ENCODE peak calls at places on chromosomes 13 and 19, in six cellular contexts. T, O, R, S, G and M are unnamed samples.

GRCh38 chr13:27712421-27712820 is 79.9 kb upstream of the GSX1 start:
- DNase-seq in G (no peak), O (peak; percentile 10), S (no peak), T (no peak), R (no peak), M (no peak)

GRCh38 chr13:113645329-113645728 is 12.7 kb downstream of the ATP4B start:
- DNase-seq in G (no peak), O (no peak), R (no peak), T (no peak), S (no peak), M (no peak)

GRCh38 chr13:62331384-62331783 is 915.7 kb upstream of the PCDH20 start:
- DNase-seq in R (no peak), O (no peak), T (no peak), G (no peak), S (no peak), M (no peak)

GRCh38 chr13:66886248-66886647 is 343.9 kb downstream of the PCDH9 start:
- DNase-seq in G (no peak), S (no peak), R (no peak), O (no peak), T (no peak), M (peak; percentile 70)

GRCh38 chr19:36092566-36092965 is 18.4 kb upstream of the OVOL3 start:
- DNase-seq in R (no peak), S (no peak), T (no peak), G (no peak), O (no peak), M (no peak)

GRCh38 chr13:28574617-28575142 is 79.8 kb upstream of the FLT1 start:
- DNase-seq in T (no peak), R (peak; percentile 98), G (no peak), O (no peak), S (peak; percentile 72), M (no peak)

GRCh38 chr13:26678796-26679195 is 81.8 kb downstream of the GPR12 start:
- DNase-seq in G (no peak), T (no peak), O (no peak), S (no peak), R (no peak), M (no peak)

GRCh38 chr13:78298657-78299056 is 304.7 kb downstream of the POU4F1 start:
- DNase-seq in O (no peak), R (peak; percentile 65), S (no peak), G (no peak), T (no peak), M (no peak)

GRCh38 chr19:17725422-17726078 is 6.3 kb downstream of the MAP1S start:
- DNase-seq in R (no peak), O (no peak), S (no peak), T (no peak), G (no peak), M (no peak)

GRCh38 chr19:3324405-3324856 is 42.0 kb upstream of the NFIC start:
- DNase-seq in O (peak; percentile 72), R (no peak), T (peak; percentile 55), G (peak; percentile 70), S (no peak), M (no peak)

GRCh38 chr19:14381689-14382474 is 638 bp downstream of the ADGRE5 start:
- DNase-seq in G (no peak), O (peak; percentile 65), S (no peak), R (peak; percentile 20), T (no peak), M (no peak)

GRCh38 chr13:99501952-99502310 is 659 bp downstream of the TM9SF2 start:
- DNase-seq in G (no peak), T (no peak), S (no peak), O (peak; percentile 7), R (peak; percentile 14), M (no peak)

GRCh38 chr19:55487884-55488687 is at the start of gene SSC5D:
- DNase-seq in T (no peak), R (peak; percentile 22), O (no peak), G (no peak), S (peak; percentile 92), M (no peak)

GRCh38 chr19:32422435-32422834 is 16.9 kb downstream of the DPY19L3 start:
- DNase-seq in R (no peak), T (no peak), S (no peak), G (no peak), O (no peak), M (no peak)

GRCh38 chr19:40565355-40565754 is 11.3 kb upstream of the SHKBP1 start:
- DNase-seq in S (no peak), G (no peak), R (no peak), O (no peak), T (no peak), M (no peak)

GRCh38 chr13:37385248-37385647 is 213.3 kb downstream of the POSTN start:
- DNase-seq in G (no peak), T (no peak), O (no peak), R (no peak), S (no peak), M (no peak)

GRCh38 chr19:35673121-35673804 is 6.9 kb downstream of the UPK1A start:
- DNase-seq in S (peak; percentile 85), R (peak; percentile 38), G (peak; percentile 7), T (peak; percentile 49), O (peak; percentile 9), M (no peak)

GRCh38 chr13:40943073-40943472 is 76.0 kb downstream of the ELF1 start:
- DNase-seq in R (no peak), T (no peak), S (no peak), G (no peak), O (no peak), M (no peak)

GRCh38 chr19:51140441-51140840 is 1.7 kb upstream of the SIGLEC7 start:
- DNase-seq in S (no peak), T (no peak), R (no peak), O (no peak), G (no peak), M (no peak)

GRCh38 chr13:112720251-112720650 is 30.4 kb downstream of the ATP11A start:
- DNase-seq in S (no peak), R (no peak), T (no peak), G (no peak), O (no peak), M (no peak)

GRCh38 chr19:14786421-14786851 is 8.1 kb upstream of the ADGRE2 start:
- DNase-seq in O (no peak), R (no peak), T (no peak), G (no peak), S (peak; percentile 30), M (no peak)

GRCh38 chr13:40562975-40563349 is 103.5 kb downstream of the FOXO1 start:
- DNase-seq in O (no peak), R (no peak), T (no peak), G (no peak), S (no peak), M (no peak)

GRCh38 chr13:58992478-58993042 is 1171.2 kb downstream of the DIAPH3 start:
- DNase-seq in O (no peak), S (no peak), G (no peak), R (no peak), T (no peak), M (no peak)

GRCh38 chr13:44306401-44307192 is 67.0 kb upstream of the SERP2 start:
- DNase-seq in T (no peak), R (peak; percentile 96), S (peak; percentile 38), G (no peak), O (no peak), M (peak; percentile 28)

GRCh38 chr19:54606230-54606629 is 12.8 kb downstream of the LILRA1 start:
- DNase-seq in S (no peak), R (no peak), T (no peak), G (no peak), O (no peak), M (no peak)

GRCh38 chr13:54029226-54029625 is 1000.6 kb downstream of the OLFM4 start:
- DNase-seq in G (no peak), T (no peak), R (no peak), S (no peak), O (no peak), M (no peak)

GRCh38 chr13:67880916-67881315 is 650.8 kb upstream of the PCDH9 start:
- DNase-seq in R (peak; percentile 79), G (no peak), S (peak; percentile 2), O (no peak), T (no peak), M (no peak)

GRCh38 chr19:23203841-23204344 is 46.3 kb downstream of the ZNF724 start:
- DNase-seq in S (no peak), G (no peak), O (no peak), R (no peak), T (no peak), M (no peak)

GRCh38 chr13:109479991-109480696 is 306.2 kb downstream of the IRS2 start:
- DNase-seq in G (no peak), O (no peak), R (peak; percentile 12), T (no peak), S (no peak), M (no peak)

GRCh38 chr19:18173572-18174294 is at the start of gene IFI30:
- DNase-seq in T (no peak), R (no peak), G (peak; percentile 28), S (peak; percentile 82), O (peak; percentile 49), M (peak; percentile 44)

GRCh38 chr19:30898353-30899103 is 450.7 kb downstream of the TSHZ3 start:
- DNase-seq in S (no peak), R (no peak), G (no peak), T (no peak), O (no peak), M (no peak)